ENCODE peak calls at places on chromosomes 6 and 20, in eight cellular contexts. E is naive thymus-derived CD4-positive, alpha-beta T cell; V is CD8-positive, alpha-beta memory T cell; C is HL-60; D is IMR-90; T is GM23338; P is HCT116; R is MM.1S. B is an unnamed sample. For H3K27me3, the result is how much of the 10 kb centered on the place peaks cover.

GRCh38 chr6:70281923-70282902 is 20.7 kb downstream of the COL9A1 start:
- DNase-seq in E (no peak), V (no peak), C (no peak), D (no peak), T (peak), P (no peak), R (no peak), B (no peak)

GRCh38 chr6:25503686-25504085 is 148.3 kb upstream of the SCGN start:
- DNase-seq in E (no peak), V (no peak), C (no peak), D (no peak), T (no peak), P (no peak), R (no peak), B (no peak)

GRCh38 chr6:127459231-127459641 is at the start of gene KIAA0408:
- DNase-seq in E (no peak), V (no peak), C (no peak), D (peak), T (peak), P (no peak), R (no peak), B (no peak)

GRCh38 chr6:24930386-24930785 is 5.4 kb downstream of the RIPOR2 start:
- DNase-seq in E (no peak), V (no peak), C (no peak), D (peak), T (no peak), P (no peak), R (no peak), B (no peak)

GRCh38 chr20:44028868-44029847 is 114.5 kb downstream of the TOX2 start:
- DNase-seq in E (no peak), V (no peak), C (no peak), D (no peak), T (no peak), P (no peak), R (no peak), B (no peak)

GRCh38 chr6:28880894-28881780 is 42.6 kb downstream of the TRIM27 start:
- DNase-seq in E (peak), V (no peak), C (peak), D (peak), T (peak), P (peak), R (peak), B (peak)

GRCh38 chr6:46772754-46773153 is 20.4 kb upstream of the MEP1A start:
- DNase-seq in E (no peak), V (no peak), C (peak), D (no peak), T (no peak), P (no peak), R (no peak), B (no peak)

GRCh38 chr6:81362246-81362645 is 390.2 kb downstream of the TENT5A start:
- DNase-seq in E (no peak), V (no peak), C (no peak), D (peak), T (no peak), P (no peak), R (no peak), B (no peak)

GRCh38 chr6:66638099-66638498 is 931.1 kb upstream of the EYS start:
- DNase-seq in E (no peak), V (no peak), C (no peak), D (no peak), T (no peak), P (no peak), R (no peak), B (no peak)

GRCh38 chr20:11216451-11217314 is 542.9 kb upstream of the JAG1 start:
- DNase-seq in E (no peak), V (no peak), C (no peak), D (peak), T (no peak), P (no peak), R (no peak), B (no peak)

GRCh38 chr6:83464741-83465140 is 33.9 kb upstream of the ME1 start:
- DNase-seq in E (no peak), V (no peak), C (no peak), D (no peak), T (no peak), P (no peak), R (no peak), B (no peak)

GRCh38 chr6:69796081-69796626 is 656 bp downstream of the LMBRD1 start:
- DNase-seq in E (peak), V (peak), C (peak), D (peak), T (peak), P (peak), R (peak), B (peak)

GRCh38 chr20:24425523-24425922 is 43.9 kb upstream of the SYNDIG1 start:
- DNase-seq in E (no peak), V (no peak), C (no peak), D (no peak), T (peak), P (no peak), R (no peak), B (no peak)

GRCh38 chr20:41664584-41664983 is 46.4 kb upstream of the CHD6 start:
- DNase-seq in E (no peak), V (no peak), C (no peak), D (peak), T (peak), P (peak), R (peak), B (no peak)

GRCh38 chr6:81769834-81770233 is 17.4 kb upstream of the TENT5A start:
- DNase-seq in E (no peak), V (no peak), C (no peak), D (peak), T (peak), P (no peak), R (no peak), B (no peak)

GRCh38 chr6:437042-437402 is 45.5 kb downstream of the IRF4 start:
- DNase-seq in E (no peak), V (no peak), C (no peak), D (peak), T (no peak), P (no peak), R (no peak), B (no peak)
- H3K27ac ChIP-seq in E (no peak), V (no peak), C (no peak), D (no peak), T (no peak), P (peak), R (no peak), B (no peak)

GRCh38 chr20:39072132-39072531 is 110.0 kb downstream of the DHX35 start:
- DNase-seq in E (no peak), V (no peak), C (no peak), D (no peak), T (no peak), P (no peak), R (no peak), B (no peak)

GRCh38 chr20:39069976-39070375 is 107.8 kb downstream of the DHX35 start:
- DNase-seq in E (no peak), V (no peak), C (no peak), D (peak), T (no peak), P (no peak), R (no peak), B (no peak)

GRCh38 chr20:39070484-39071231 is 108.5 kb downstream of the DHX35 start:
- DNase-seq in E (no peak), V (no peak), C (no peak), D (peak), T (no peak), P (peak), R (no peak), B (no peak)

GRCh38 chr20:39075731-39076130 is 113.6 kb downstream of the DHX35 start:
- DNase-seq in E (no peak), V (no peak), C (no peak), D (no peak), T (no peak), P (no peak), R (no peak), B (no peak)

GRCh38 chr20:39072653-39073052 is 110.5 kb downstream of the DHX35 start:
- DNase-seq in E (no peak), V (no peak), C (no peak), D (no peak), T (no peak), P (no peak), R (no peak), B (no peak)
- H3K27me3 ChIP-seq in E (under half), V (under half), C (under half), D (under half), T (under half), P (under half), R (under half), B (under half)

DNA sequence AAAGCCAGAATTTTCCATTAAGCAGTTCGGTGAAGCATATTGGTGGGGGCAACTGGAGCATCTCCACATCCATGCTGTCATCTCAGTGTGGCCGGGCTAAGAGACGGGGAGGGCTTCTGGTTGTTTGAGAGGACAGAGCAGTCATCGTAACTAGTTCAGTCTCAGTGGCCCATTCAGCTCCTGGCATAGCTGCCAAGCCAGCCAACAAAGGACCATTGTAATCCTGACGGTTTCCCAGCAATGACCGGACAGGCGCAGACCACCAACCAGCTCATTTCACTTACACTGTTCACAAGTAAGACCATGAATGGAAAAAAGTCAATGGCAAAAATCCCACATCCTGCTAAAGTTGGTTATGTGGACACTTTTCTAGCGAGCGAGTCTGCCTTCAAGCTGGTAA is 14.9 kb upstream of the HDDC2 start:
- DNase-seq in E (no peak), V (no peak), C (no peak), D (no peak), T (no peak), P (no peak), R (no peak), B (no peak)
- H3K27ac ChIP-seq in E (no peak), V (no peak), C (no peak), D (no peak), T (no peak), P (no peak), R (no peak), B (no peak)

GRCh38 chr20:2800590-2801458 is at the start of gene CPXM1:
- DNase-seq in E (no peak), V (no peak), C (peak), D (no peak), T (peak), P (no peak), R (no peak), B (no peak)
- H3K27me3 ChIP-seq in E (under half), V (under half), C (under half), D (half or more), T (half or more), P (under half), R (half or more), B (under half)

GRCh38 chr6:32941412-32941784 is 570 bp upstream of the HLA-DMB start:
- DNase-seq in E (peak), V (peak), C (peak), D (no peak), T (no peak), P (no peak), R (peak), B (peak)
- H3K27ac ChIP-seq in E (peak), V (peak), C (no peak), D (no peak), T (peak), P (no peak), R (peak), B (peak)

GRCh38 chr6:41374618-41375590 is 39.5 kb downstream of the NCR2 start:
- DNase-seq in E (no peak), V (no peak), C (no peak), D (no peak), T (peak), P (no peak), R (no peak), B (no peak)
- H3K27me3 ChIP-seq in E (under half), V (half or more), C (half or more), D (half or more), T (half or more), P (under half), R (half or more), B (under half)

DNA sequence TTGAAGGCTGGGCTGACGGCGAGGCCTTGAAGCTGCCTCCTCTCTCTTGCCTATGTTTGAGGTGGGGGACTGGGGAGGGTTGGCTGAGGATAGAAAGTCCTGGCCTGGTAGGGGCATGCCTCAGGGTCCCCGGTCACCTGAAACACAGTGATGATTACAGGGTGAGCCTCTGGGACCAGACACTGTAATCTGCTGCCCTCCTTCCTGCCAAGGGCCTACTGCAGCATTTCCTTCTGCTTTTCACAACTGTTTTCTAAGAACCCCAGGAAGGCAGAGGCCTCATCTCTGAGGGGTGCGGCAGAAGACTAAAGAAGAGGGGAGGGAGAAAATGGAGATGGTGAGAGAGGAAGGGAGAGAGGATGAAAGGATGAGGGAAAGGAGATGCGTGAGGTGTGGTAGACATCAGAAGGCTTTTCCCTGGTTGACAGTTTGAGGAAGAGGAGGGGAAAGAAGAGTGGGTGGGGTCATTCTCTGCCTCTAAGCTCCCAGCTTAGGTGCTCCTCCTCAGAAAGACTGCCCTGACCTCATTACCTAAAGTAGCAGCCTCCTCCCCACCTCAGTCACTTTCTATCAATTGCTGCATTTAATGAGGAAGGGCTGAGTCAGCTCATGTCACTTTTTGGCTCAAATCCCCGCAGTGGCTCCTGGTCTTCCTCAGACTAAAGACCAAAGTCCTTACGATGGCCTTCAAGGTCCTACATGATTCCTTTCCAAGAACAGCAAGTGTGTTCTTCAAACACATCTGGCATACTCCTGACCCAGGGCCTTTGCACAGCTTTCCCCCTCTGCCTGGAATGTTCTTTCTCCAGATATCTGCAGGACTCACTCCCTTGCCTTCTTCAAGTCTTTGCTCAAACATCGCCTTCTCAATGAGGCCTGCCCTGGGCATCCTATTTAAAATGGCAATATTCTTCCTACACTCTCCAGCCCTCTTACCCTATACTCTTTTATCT is 29.9 kb downstream of the VEGFA start:
- DNase-seq in E (no peak), V (no peak), C (peak), D (no peak), T (no peak), P (no peak), R (no peak), B (no peak)
- H3K27ac ChIP-seq in E (no peak), V (no peak), C (peak), D (no peak), T (no peak), P (peak), R (no peak), B (no peak)

GRCh38 chr6:27674882-27675281 is 202.0 kb upstream of the ZNF184 start:
- DNase-seq in E (no peak), V (no peak), C (no peak), D (no peak), T (no peak), P (no peak), R (no peak), B (no peak)
- H3K27me3 ChIP-seq in E (under half), V (half or more), C (under half), D (under half), T (under half), P (under half), R (under half), B (half or more)